ENCODE peak calls at places on chromosomes 4 and X, in ten cellular contexts. O is PC-9, D is T-helper 9 cell, E is Panc1, H is transverse colon, Q is astrocyte of the spinal cord, T is AG09319, X is ELR, Z is activated B cell treated with CpG ODN at 0.5 μM for 24 hours, N is mucosa of gallbladder. B is an unnamed sample.
A peak's percentile ranks its signal among the peaks of the same experiment; 100 is the strongest.

GRCh38 chrX:82676386-82676785 is 831.7 kb upstream of the POU3F4 start:
- DNase-seq in E (no peak), T (no peak), Q (no peak), D (no peak), H (no peak), Z (no peak), O (no peak), X (no peak), N (no peak), B (no peak)

GRCh38 chr4:118765399-118765798 is 70.5 kb downstream of the SEC24D start:
- DNase-seq in E (peak; percentile 18), O (peak; percentile 52), N (no peak), Q (peak; percentile 97), T (peak; percentile 98), X (peak; percentile 92), Z (no peak), D (no peak), H (no peak), B (no peak)

GRCh38 chr4:153799708-153800074 is 10.8 kb upstream of the SFRP2 start:
- DNase-seq in X (no peak), T (no peak), O (no peak), Z (no peak), E (no peak), D (no peak), H (no peak), N (no peak), Q (no peak), B (no peak)

GRCh38 chr4:124943145-124943889 is 230.8 kb upstream of the ANKRD50 start:
- DNase-seq in O (peak; percentile 57), Q (peak; percentile 64), E (no peak), H (no peak), D (no peak), Z (no peak), N (no peak), T (no peak), X (peak; percentile 96), B (no peak)

GRCh38 chr4:36786519-36786918 is 458.0 kb upstream of the NWD2 start:
- DNase-seq in O (no peak), T (no peak), N (no peak), D (no peak), X (no peak), Q (peak; percentile 28), H (no peak), E (no peak), Z (no peak), B (no peak)

GRCh38 chr4:6926681-6927478 is 17.3 kb downstream of the TBC1D14 start:
- DNase-seq in H (peak; percentile 87), O (no peak), D (peak; percentile 66), T (no peak), Q (no peak), X (no peak), E (no peak), N (no peak), Z (no peak), B (no peak)

GRCh38 chr4:115361781-115362180 is 248.4 kb upstream of the NDST4 start:
- DNase-seq in N (no peak), H (no peak), D (no peak), X (no peak), T (no peak), Q (no peak), E (no peak), Z (no peak), O (no peak), B (no peak)

GRCh38 chrX:115892787-115893671 is 277.5 kb upstream of the AGTR2 start:
- DNase-seq in T (peak; percentile 36), Q (peak; percentile 71), N (peak; percentile 81), X (peak; percentile 12), Z (no peak), E (no peak), O (peak; percentile 95), H (peak; percentile 81), D (peak; percentile 57), B (peak; percentile 3)

GRCh38 chr4:3042226-3042625 is 32.1 kb downstream of the HTT-AS start:
- DNase-seq in T (no peak), Z (no peak), D (no peak), X (no peak), O (no peak), N (no peak), Q (no peak), E (no peak), H (no peak), B (no peak)

GRCh38 chrX:149877636-149878035 is 3.3 kb upstream of the MAGEA8 start:
- DNase-seq in D (no peak), Z (no peak), X (peak; percentile 56), O (peak; percentile 69), T (no peak), N (no peak), H (no peak), E (peak; percentile 18), Q (no peak), B (no peak)

GRCh38 chrX:22323541-22323940 is 50.8 kb downstream of the CBLL2 start:
- DNase-seq in Q (peak; percentile 73), O (peak; percentile 38), N (no peak), X (peak; percentile 81), T (peak; percentile 11), E (no peak), H (no peak), Z (no peak), D (no peak), B (no peak)

GRCh38 chrX:136210243-136210642 is 41.0 kb downstream of the MAP7D3 start:
- DNase-seq in E (no peak), T (no peak), X (no peak), O (no peak), H (no peak), D (no peak), N (no peak), Z (no peak), Q (no peak), B (peak; percentile 51)

GRCh38 chr4:180169966-180170365 is 2073.2 kb upstream of the TENM3 start:
- DNase-seq in O (no peak), D (no peak), N (no peak), H (no peak), T (no peak), E (no peak), Q (no peak), Z (no peak), X (no peak), B (no peak)

GRCh38 chr4:1171306-1172227 is 816 bp downstream of the SPON2 start:
- DNase-seq in E (no peak), H (peak; percentile 50), O (no peak), Q (no peak), T (no peak), N (no peak), D (peak; percentile 50), X (no peak), Z (peak; percentile 54), B (peak; percentile 31)